ENCODE peak calls at places on chromosome 7, in eight cellular contexts. H is hepatocyte, R is GM23248, F is GM23338, X is PC-3, V is OCI-LY7, M is MM.1S, Y is SK-N-SH. D is an unnamed sample.

GRCh38 chr7:156475666-156476065 is 164.9 kb upstream of the RNF32 start:
- DNase-seq in M (no peak), R (peak; percentile 52), F (no peak), V (no peak), H (no peak), X (peak; percentile 62), Y (no peak), D (peak; percentile 76)

GRCh38 chr7:69912846-69913245 is 314.6 kb downstream of the AUTS2 start:
- DNase-seq in R (peak; percentile 4), H (no peak), M (no peak), X (no peak), F (no peak), V (no peak), Y (no peak), D (no peak)

GRCh38 chr7:28853150-28853549 is 105.0 kb downstream of the TRIL start:
- DNase-seq in H (no peak), F (no peak), M (no peak), Y (no peak), R (peak; percentile 53), V (no peak), X (no peak), D (no peak)

GRCh38 chr7:111012799-111013675 is 77.9 kb upstream of the LRRN3 start:
- DNase-seq in X (no peak), R (no peak), Y (no peak), V (no peak), M (peak; percentile 76), F (no peak), H (no peak), D (no peak)

GRCh38 chr7:2796358-2797352 is 47.5 kb downstream of the GNA12 start:
- DNase-seq in V (no peak), Y (no peak), F (no peak), H (no peak), X (no peak), M (no peak), R (peak; percentile 81), D (no peak)

GRCh38 chr7:90298145-90299038 is 22.7 kb downstream of the FAM237B start:
- DNase-seq in X (peak; percentile 71), H (peak; percentile 53), Y (peak; percentile 30), F (peak; percentile 60), R (peak; percentile 79), V (peak; percentile 30), M (peak; percentile 53), D (peak; percentile 59)

GRCh38 chr7:22125436-22125835 is 179.7 kb upstream of the CDCA7L start:
- DNase-seq in M (no peak), X (no peak), H (no peak), F (no peak), R (no peak), V (no peak), Y (no peak), D (no peak)

GRCh38 chr7:79933144-79933543 is 201.5 kb upstream of the GNAI1 start:
- DNase-seq in R (peak; percentile 57), H (no peak), Y (no peak), X (no peak), F (no peak), V (no peak), M (no peak), D (no peak)

GRCh38 chr7:12328888-12329770 is 74.5 kb downstream of the VWDE start:
- DNase-seq in X (no peak), V (no peak), Y (no peak), H (no peak), M (no peak), R (peak; percentile 18), F (peak; percentile 69), D (no peak)

DNA sequence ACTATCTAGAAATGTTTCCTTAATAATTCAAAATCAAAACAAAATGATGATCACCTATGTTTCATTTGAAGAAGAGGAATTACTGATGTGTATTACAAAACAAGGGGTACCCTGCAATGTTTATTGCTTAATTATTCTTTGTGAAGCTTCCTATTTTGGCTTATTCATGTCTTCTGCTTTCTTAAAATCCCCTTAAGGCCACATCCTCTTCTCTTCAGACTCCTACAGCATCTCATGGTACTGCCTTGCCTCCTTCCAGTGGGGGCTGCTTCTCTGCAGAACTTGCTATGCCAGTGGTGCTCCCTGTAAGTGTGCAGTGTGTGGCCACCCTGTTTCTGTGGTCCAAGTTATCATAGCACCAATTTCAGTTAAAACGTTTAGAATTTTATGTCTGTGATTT is 35.0 kb downstream of the CCDC146 start:
- DNase-seq in F (no peak), Y (no peak), M (peak; percentile 8), X (no peak), H (no peak), V (no peak), R (peak; percentile 15), D (no peak)
- TF ChIP-seq EZH2phosphoT487 in F (no peak), Y (no peak), M (no peak), X (no peak), H (no peak), V (no peak), R (no peak), D (no peak)

GRCh38 chr7:43112088-43112940 is at the start of gene HECW1:
- DNase-seq in R (peak; percentile 35), F (peak; percentile 76), X (no peak), M (no peak), V (no peak), Y (no peak), H (no peak), D (peak; percentile 53)
- H3K4me3 ChIP-seq in R (peak within 1 kb of the TSS; percentile 70), F (peak within 1 kb of the TSS; percentile 78), X (peak within 1 kb of the TSS; percentile 58), M (peak within 1 kb of the TSS; percentile 65), V (peak within 1 kb of the TSS; percentile 39), Y (no peak within 1 kb of the TSS), H (peak within 1 kb of the TSS; percentile 52), D (peak within 1 kb of the TSS; percentile 75)

DNA sequence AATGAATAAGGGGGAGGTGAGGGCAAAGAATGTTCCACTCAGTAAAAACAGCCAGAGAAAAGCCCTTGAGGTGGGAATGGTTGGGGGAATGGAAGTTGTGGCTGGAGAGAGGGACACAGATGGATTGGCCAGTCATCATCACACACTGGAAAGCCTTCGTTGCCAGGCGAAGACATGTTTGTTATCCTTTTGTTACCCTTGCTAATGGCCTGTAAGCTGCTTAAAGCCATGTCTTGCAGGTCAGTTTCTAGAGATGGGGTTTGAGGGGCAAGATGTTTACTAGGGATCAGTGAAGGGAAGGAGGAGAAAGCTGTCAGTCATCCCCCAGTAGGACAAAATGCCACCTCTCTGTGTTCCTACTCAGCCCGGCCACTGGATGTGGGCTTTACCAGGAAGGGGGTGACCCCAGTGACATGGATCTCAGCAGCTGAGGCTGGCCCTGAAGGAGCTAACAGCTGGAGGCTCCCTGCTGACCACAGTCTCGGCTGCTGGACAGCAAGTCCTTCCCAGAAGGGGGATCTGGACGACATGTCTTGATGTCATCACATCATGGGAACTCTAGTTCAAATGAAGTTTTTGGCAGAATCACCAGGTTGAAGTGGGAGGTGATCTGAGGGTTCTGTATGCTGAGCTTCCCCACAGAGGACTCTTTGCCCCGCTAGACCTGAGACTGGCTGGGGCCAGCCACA is 66.2 kb downstream of the TBXAS1 start:
- DNase-seq in H (no peak), M (no peak), R (no peak), Y (no peak), F (no peak), X (no peak), V (no peak), D (no peak)
- H3K4me1 ChIP-seq in H (no peaks in the 10 kb centered on the region), M (peaks cover 27% of the 10 kb centered on the region), R (no peaks in the 10 kb centered on the region), Y (no peaks in the 10 kb centered on the region), F (no peaks in the 10 kb centered on the region), X (no peaks in the 10 kb centered on the region), V (peaks cover 28% of the 10 kb centered on the region), D (no peaks in the 10 kb centered on the region)

GRCh38 chr7:47578581-47579270 is 3.2 kb downstream of the TNS3 start:
- DNase-seq in H (peak; percentile 62), Y (no peak), X (peak; percentile 97), R (peak; percentile 85), M (no peak), F (no peak), V (no peak), D (no peak)
- TF ChIP-seq EZH2phosphoT487 in H (no peak), Y (no peak), X (no peak), R (no peak), M (no peak), F (no peak), V (no peak), D (no peak)

GRCh38 chr7:137981668-137982067 is 20.2 kb downstream of the CREB3L2 start:
- DNase-seq in M (peak; percentile 92), H (no peak), F (no peak), R (no peak), Y (no peak), V (peak; percentile 60), X (no peak), D (peak; percentile 16)
- H3K4me3 ChIP-seq in M (peak overlapping the region; percentile 35), H (no peak overlapping the region), F (no peak overlapping the region), R (no peak overlapping the region), Y (no peak overlapping the region), V (peak overlapping the region; percentile 40), X (no peak overlapping the region), D (no peak overlapping the region)